ENCODE peak calls at places on chromosomes 4 and X, in five cellular contexts. One of them, this sample, is unnamed.

GRCh38 chr4:2292679-2293108 is 30.8 kb upstream of the MXD4 start:
- DNase-seq in stomach: no peak
- DNase-seq in AG04450: peak; percentile 43
- DNase-seq in NCI-H1436 treated with DMSO at 0.1 percent for 48 hours: no peak
- DNase-seq in ureter: no peak
- DNase-seq in this sample: no peak

GRCh38 chr4:183966371-183966770 is 61.3 kb downstream of the STOX2 start:
- DNase-seq in ureter: no peak
- DNase-seq in stomach: no peak
- DNase-seq in AG04450: no peak
- DNase-seq in NCI-H1436 treated with DMSO at 0.1 percent for 48 hours: no peak
- DNase-seq in this sample: no peak

GRCh38 chr4:20287246-20287645 is 35.5 kb downstream of the SLIT2 start:
- DNase-seq in NCI-H1436 treated with DMSO at 0.1 percent for 48 hours: no peak
- DNase-seq in ureter: no peak
- DNase-seq in AG04450: no peak
- DNase-seq in stomach: no peak
- DNase-seq in this sample: no peak

GRCh38 chr4:141759796-141760425 is 123.5 kb downstream of the IL15 start:
- DNase-seq in AG04450: no peak
- DNase-seq in NCI-H1436 treated with DMSO at 0.1 percent for 48 hours: no peak
- DNase-seq in stomach: no peak
- DNase-seq in ureter: no peak
- DNase-seq in this sample: no peak

GRCh38 chr4:166493828-166494432 is 620.9 kb downstream of the TLL1 start:
- DNase-seq in ureter: no peak
- DNase-seq in stomach: no peak
- DNase-seq in AG04450: no peak
- DNase-seq in NCI-H1436 treated with DMSO at 0.1 percent for 48 hours: no peak
- DNase-seq in this sample: no peak

GRCh38 chr4:26028793-26029511 is 114.9 kb downstream of the SMIM20 start:
- DNase-seq in stomach: peak; percentile 81
- DNase-seq in ureter: peak; percentile 76
- DNase-seq in AG04450: peak; percentile 23
- DNase-seq in NCI-H1436 treated with DMSO at 0.1 percent for 48 hours: peak; percentile 54
- DNase-seq in this sample: peak; percentile 78

GRCh38 chr4:33060873-33061542 is 2340.8 kb downstream of the PCDH7 start:
- DNase-seq in ureter: peak; percentile 50
- DNase-seq in AG04450: peak; percentile 7
- DNase-seq in stomach: no peak
- DNase-seq in NCI-H1436 treated with DMSO at 0.1 percent for 48 hours: peak; percentile 0
- DNase-seq in this sample: peak; percentile 18

GRCh38 chr4:5322321-5322720 is 271.0 kb downstream of the STK32B start:
- DNase-seq in ureter: no peak
- DNase-seq in AG04450: no peak
- DNase-seq in stomach: no peak
- DNase-seq in NCI-H1436 treated with DMSO at 0.1 percent for 48 hours: no peak
- DNase-seq in this sample: no peak

GRCh38 chrX:141760761-141761160 is 62.2 kb upstream of the SPANXD start:
- DNase-seq in ureter: no peak
- DNase-seq in stomach: no peak
- DNase-seq in AG04450: no peak
- DNase-seq in NCI-H1436 treated with DMSO at 0.1 percent for 48 hours: no peak
- DNase-seq in this sample: no peak

GRCh38 chr4:176721459-176721858 is 71.3 kb downstream of the VEGFC start:
- DNase-seq in ureter: no peak
- DNase-seq in AG04450: no peak
- DNase-seq in NCI-H1436 treated with DMSO at 0.1 percent for 48 hours: no peak
- DNase-seq in stomach: no peak
- DNase-seq in this sample: no peak

GRCh38 chr4:7041851-7042696 is 1.1 kb upstream of the TADA2B start:
- DNase-seq in AG04450: no peak
- DNase-seq in NCI-H1436 treated with DMSO at 0.1 percent for 48 hours: no peak
- DNase-seq in ureter: peak; percentile 56
- DNase-seq in stomach: peak; percentile 61
- DNase-seq in this sample: peak; percentile 80

GRCh38 chr4:128570380-128570779 is 239.1 kb upstream of the JADE1 start:
- DNase-seq in ureter: no peak
- DNase-seq in stomach: no peak
- DNase-seq in NCI-H1436 treated with DMSO at 0.1 percent for 48 hours: no peak
- DNase-seq in AG04450: no peak
- DNase-seq in this sample: peak; percentile 45

GRCh38 chr4:108965472-108966076 is 202.7 kb upstream of the ETNPPL start:
- DNase-seq in NCI-H1436 treated with DMSO at 0.1 percent for 48 hours: no peak
- DNase-seq in ureter: no peak
- DNase-seq in stomach: no peak
- DNase-seq in AG04450: no peak
- DNase-seq in this sample: no peak